ENCODE peak calls at places on chromosomes 2 and 18, in five cellular contexts. X is Right ventricle myocardium superior, P is IMR-90, R is cardiac muscle cell, D is Ammon's horn. F is an unnamed sample.
A peak's percentile ranks its signal among the peaks of the same experiment; 100 is the strongest.

GRCh38 chr2:70984576-70985282 is 6.3 kb downstream of the ANKRD53 start:
- DNase-seq in X (peak; percentile 79), D (peak; percentile 53), R (peak; percentile 62), P (peak; percentile 37), F (peak; percentile 40)

GRCh38 chr2:164609790-164610189 is 11.5 kb downstream of the GRB14 start:
- DNase-seq in P (no peak), X (no peak), D (no peak), R (no peak), F (no peak)

GRCh38 chr2:176432439-176432838 is 163.2 kb downstream of the MTX2 start:
- DNase-seq in P (peak; percentile 28), D (no peak), R (no peak), X (no peak), F (no peak)

GRCh38 chr2:231677632-231678104 is 30.7 kb upstream of the PTMA start:
- DNase-seq in X (peak; percentile 89), D (peak; percentile 88), R (peak; percentile 88), P (peak; percentile 78), F (peak; percentile 82)

GRCh38 chr2:42141687-42142475 is 27.3 kb upstream of the EML4 start:
- DNase-seq in R (peak; percentile 97), P (peak; percentile 93), X (peak; percentile 63), D (peak; percentile 46), F (peak; percentile 89)

GRCh38 chr18:79577451-79578395 is 101.9 kb upstream of the CTDP1 start:
- DNase-seq in P (peak; percentile 49), X (peak; percentile 65), R (peak; percentile 79), D (no peak), F (peak; percentile 19)

GRCh38 chr2:179932786-179933185 is 71.4 kb upstream of the ZNF385B start:
- DNase-seq in X (peak; percentile 62), D (peak; percentile 25), R (peak; percentile 11), P (no peak), F (no peak)

GRCh38 chr2:174595904-174596397 is 1.7 kb downstream of the WIPF1 start:
- DNase-seq in R (no peak), X (no peak), D (no peak), P (no peak), F (peak; percentile 64)

GRCh38 chr2:41420219-41420618 is 627.6 kb upstream of the PKDCC start:
- DNase-seq in P (no peak), R (no peak), X (no peak), D (no peak), F (no peak)

GRCh38 chr2:197184959-197185586 is 125.5 kb downstream of the ANKRD44 start:
- DNase-seq in R (peak; percentile 50), D (no peak), X (peak; percentile 91), P (peak; percentile 29), F (peak; percentile 9)

GRCh38 chr2:216692636-216693413 is 2.5 kb downstream of the IGFBP5 start:
- DNase-seq in P (peak; percentile 81), D (peak; percentile 70), R (peak; percentile 50), X (peak; percentile 91), F (peak; percentile 72)

GRCh38 chr2:118940486-118941120 is 1.4 kb upstream of the MARCO start:
- DNase-seq in R (no peak), X (peak; percentile 56), P (no peak), D (peak; percentile 41), F (no peak)

GRCh38 chr2:216855614-216856013 is 4.2 kb downstream of the TNP1 start:
- DNase-seq in R (no peak), P (no peak), D (no peak), X (peak; percentile 70), F (no peak)

GRCh38 chr18:45839415-45840395 is 14.2 kb downstream of the SIGLEC15 start:
- DNase-seq in P (peak; percentile 80), R (peak; percentile 85), D (no peak), X (no peak), F (peak; percentile 81)

GRCh38 chr2:9235388-9236344 is 29.1 kb downstream of the ASAP2 start:
- DNase-seq in D (no peak), R (peak; percentile 66), X (no peak), P (peak; percentile 74), F (peak; percentile 94)

GRCh38 chr2:64654063-64654811 is 524 bp upstream of the SERTAD2 start:
- DNase-seq in D (peak; percentile 73), R (peak; percentile 92), X (peak; percentile 87), P (peak; percentile 79), F (peak; percentile 93)

GRCh38 chr2:12796617-12797016 is 79.9 kb downstream of the TRIB2 start:
- DNase-seq in R (peak; percentile 71), P (no peak), X (peak; percentile 76), D (peak; percentile 68), F (no peak)

GRCh38 chr2:160207271-160207670 is 7.2 kb upstream of the ITGB6 start:
- DNase-seq in D (no peak), P (no peak), X (no peak), R (no peak), F (no peak)

GRCh38 chr18:57353137-57353939 is 981 bp downstream of the ST8SIA3 start:
- DNase-seq in D (no peak), X (no peak), R (no peak), P (no peak), F (no peak)

GRCh38 chr2:241507430-241508239 is 749 bp downstream of the STK25 start:
- DNase-seq in X (peak; percentile 71), R (peak; percentile 37), D (no peak), P (peak; percentile 33), F (peak; percentile 62)

GRCh38 chr2:84776011-84776410 is 104.9 kb downstream of the TRABD2A start:
- DNase-seq in X (no peak), D (no peak), R (no peak), P (peak; percentile 26), F (peak; percentile 78)

GRCh38 chr2:219001577-219002394 is 8.6 kb upstream of the CRYBA2 start:
- DNase-seq in D (no peak), X (no peak), R (no peak), P (no peak), F (no peak)